ENCODE peak calls at places on chromosome 3, in seven cellular contexts. One of them, this sample, is unnamed.

GRCh38 chr3:33063651-33064051 is 33.3 kb downstream of the GLB1 start:
- DNase-seq in foreskin fibroblast: peak
- DNase-seq in Panc1: no peak
- DNase-seq in tibial artery: no peak
- DNase-seq in MCF 10A: no peak
- DNase-seq in heart right ventricle: no peak
- DNase-seq in CD14-positive monocyte: no peak
- DNase-seq in this sample: no peak

GRCh38 chr3:73349657-73350056 is 275.1 kb downstream of the PDZRN3 start:
- DNase-seq in tibial artery: no peak
- DNase-seq in Panc1: no peak
- DNase-seq in heart right ventricle: peak
- DNase-seq in MCF 10A: no peak
- DNase-seq in CD14-positive monocyte: no peak
- DNase-seq in foreskin fibroblast: no peak
- DNase-seq in this sample: no peak

GRCh38 chr3:8851703-8852102 is 82.3 kb upstream of the OXTR start:
- DNase-seq in Panc1: no peak
- DNase-seq in tibial artery: no peak
- DNase-seq in MCF 10A: peak
- DNase-seq in foreskin fibroblast: peak
- DNase-seq in CD14-positive monocyte: no peak
- DNase-seq in heart right ventricle: no peak
- DNase-seq in this sample: no peak

GRCh38 chr3:106631378-106632083 is 745.7 kb upstream of the CCDC54 start:
- DNase-seq in CD14-positive monocyte: no peak
- DNase-seq in tibial artery: no peak
- DNase-seq in heart right ventricle: no peak
- DNase-seq in foreskin fibroblast: no peak
- DNase-seq in MCF 10A: no peak
- DNase-seq in Panc1: no peak
- DNase-seq in this sample: no peak

GRCh38 chr3:98136631-98137030 is 6.1 kb downstream of the OR5H1 start:
- DNase-seq in heart right ventricle: no peak
- DNase-seq in tibial artery: no peak
- DNase-seq in Panc1: no peak
- DNase-seq in foreskin fibroblast: no peak
- DNase-seq in MCF 10A: no peak
- DNase-seq in CD14-positive monocyte: no peak
- DNase-seq in this sample: no peak

GRCh38 chr3:152100491-152101086 is 168.1 kb upstream of the MBNL1 start:
- DNase-seq in tibial artery: no peak
- DNase-seq in heart right ventricle: no peak
- DNase-seq in Panc1: no peak
- DNase-seq in CD14-positive monocyte: no peak
- DNase-seq in MCF 10A: peak
- DNase-seq in foreskin fibroblast: no peak
- DNase-seq in this sample: no peak

GRCh38 chr3:107957506-107957905 is 133.3 kb downstream of the CD47 start:
- DNase-seq in tibial artery: no peak
- DNase-seq in Panc1: no peak
- DNase-seq in heart right ventricle: no peak
- DNase-seq in CD14-positive monocyte: no peak
- DNase-seq in MCF 10A: no peak
- DNase-seq in foreskin fibroblast: no peak
- DNase-seq in this sample: no peak

GRCh38 chr3:5188419-5189405 is 1.2 kb downstream of the EDEM1 start:
- DNase-seq in MCF 10A: peak
- DNase-seq in heart right ventricle: no peak
- DNase-seq in Panc1: no peak
- DNase-seq in tibial artery: no peak
- DNase-seq in foreskin fibroblast: no peak
- DNase-seq in CD14-positive monocyte: no peak
- DNase-seq in this sample: no peak

GRCh38 chr3:16552757-16553156 is 39.3 kb upstream of the RFTN1 start:
- DNase-seq in Panc1: no peak
- DNase-seq in CD14-positive monocyte: no peak
- DNase-seq in tibial artery: no peak
- DNase-seq in MCF 10A: no peak
- DNase-seq in foreskin fibroblast: no peak
- DNase-seq in heart right ventricle: no peak
- DNase-seq in this sample: no peak

GRCh38 chr3:16548721-16549120 is 35.2 kb upstream of the RFTN1 start:
- DNase-seq in CD14-positive monocyte: no peak
- DNase-seq in tibial artery: no peak
- DNase-seq in MCF 10A: peak
- DNase-seq in heart right ventricle: no peak
- DNase-seq in foreskin fibroblast: peak
- DNase-seq in Panc1: no peak
- DNase-seq in this sample: no peak

GRCh38 chr3:16551342-16551976 is 38.0 kb upstream of the RFTN1 start:
- DNase-seq in CD14-positive monocyte: no peak
- DNase-seq in heart right ventricle: no peak
- DNase-seq in MCF 10A: no peak
- DNase-seq in Panc1: no peak
- DNase-seq in tibial artery: no peak
- DNase-seq in foreskin fibroblast: no peak
- DNase-seq in this sample: no peak

GRCh38 chr3:16550305-16550675 is 36.8 kb upstream of the RFTN1 start:
- DNase-seq in CD14-positive monocyte: no peak
- DNase-seq in foreskin fibroblast: no peak
- DNase-seq in heart right ventricle: no peak
- DNase-seq in tibial artery: no peak
- DNase-seq in MCF 10A: no peak
- DNase-seq in Panc1: no peak
- DNase-seq in this sample: no peak

GRCh38 chr3:16550676-16551341 is 37.3 kb upstream of the RFTN1 start:
- DNase-seq in heart right ventricle: no peak
- DNase-seq in foreskin fibroblast: peak
- DNase-seq in Panc1: peak
- DNase-seq in CD14-positive monocyte: peak
- DNase-seq in MCF 10A: peak
- DNase-seq in tibial artery: no peak
- DNase-seq in this sample: peak
- TF ChIP-seq CTCF in heart right ventricle: peak
- TF ChIP-seq CTCF in foreskin fibroblast: peak
- TF ChIP-seq CTCF in Panc1: peak
- TF ChIP-seq CTCF in CD14-positive monocyte: peak
- TF ChIP-seq CTCF in MCF 10A: peak
- TF ChIP-seq CTCF in tibial artery: peak
- TF ChIP-seq CTCF in this sample: peak

DNA sequence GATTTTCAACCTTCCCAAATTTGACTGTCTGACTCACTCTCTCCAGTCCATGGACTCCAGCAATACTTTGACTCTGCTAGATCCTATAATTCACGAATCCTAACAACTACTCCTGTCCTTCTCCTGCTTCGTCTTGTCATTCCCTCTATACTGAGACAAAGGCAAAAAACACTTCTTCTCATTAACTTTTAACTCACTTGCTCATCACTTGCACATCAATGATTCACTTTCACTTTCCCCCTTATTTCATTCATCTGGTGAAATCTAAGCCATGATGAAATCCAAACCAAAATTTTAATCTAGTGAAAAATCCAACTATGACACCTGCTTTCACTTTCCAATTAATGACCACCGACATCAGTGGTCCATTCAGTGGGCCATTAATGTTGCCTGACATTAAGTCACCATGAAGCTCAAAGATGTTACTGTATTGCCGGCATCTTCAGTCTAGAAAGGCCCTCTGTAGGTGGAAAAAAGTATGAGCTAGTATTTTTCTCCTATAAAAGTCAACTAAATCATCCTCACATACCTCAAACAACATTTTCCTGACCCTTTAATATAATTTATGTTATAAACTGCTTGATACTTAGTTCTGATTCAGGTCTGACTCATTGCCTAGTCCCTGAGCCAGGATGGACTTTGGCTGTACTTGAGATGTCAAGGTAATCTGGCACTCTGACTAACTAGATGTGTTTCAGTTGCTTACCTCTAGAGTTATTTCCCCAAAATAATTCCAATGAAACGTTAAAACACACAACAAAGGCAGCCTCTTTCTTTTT is 158.6 kb downstream of the CNTN6 start:
- DNase-seq in foreskin fibroblast: no peak
- DNase-seq in MCF 10A: peak
- DNase-seq in Panc1: no peak
- DNase-seq in heart right ventricle: no peak
- DNase-seq in tibial artery: no peak
- DNase-seq in CD14-positive monocyte: no peak
- DNase-seq in this sample: no peak
- TF ChIP-seq CTCF in foreskin fibroblast: peak
- TF ChIP-seq CTCF in MCF 10A: peak
- TF ChIP-seq CTCF in Panc1: no peak
- TF ChIP-seq CTCF in heart right ventricle: no peak
- TF ChIP-seq CTCF in tibial artery: no peak
- TF ChIP-seq CTCF in CD14-positive monocyte: no peak
- TF ChIP-seq CTCF in this sample: no peak

DNA sequence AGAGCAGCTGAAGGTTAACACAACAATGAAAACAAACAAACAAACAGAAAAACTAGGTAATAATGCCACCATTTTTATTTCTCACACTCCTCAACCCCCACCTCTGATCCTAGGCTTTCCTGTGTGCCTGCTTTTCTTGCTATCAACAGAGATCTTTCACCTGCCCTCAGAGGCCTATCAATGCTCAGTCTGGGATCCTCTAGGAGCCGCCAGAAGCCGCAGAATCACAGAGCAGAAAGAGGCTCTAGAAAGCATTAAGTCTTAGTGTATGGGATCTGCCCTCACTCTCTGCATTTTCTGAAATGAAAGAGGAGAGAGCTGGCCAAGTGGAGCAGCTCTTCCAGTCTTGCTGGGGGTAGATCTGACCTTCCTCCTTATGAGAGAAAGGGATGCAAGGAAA is 306.8 kb downstream of the TUSC7 start:
- DNase-seq in heart right ventricle: no peak
- DNase-seq in CD14-positive monocyte: no peak
- DNase-seq in MCF 10A: no peak
- DNase-seq in foreskin fibroblast: no peak
- DNase-seq in Panc1: no peak
- DNase-seq in tibial artery: no peak
- DNase-seq in this sample: no peak
- TF ChIP-seq CTCF in heart right ventricle: no peak
- TF ChIP-seq CTCF in CD14-positive monocyte: no peak
- TF ChIP-seq CTCF in MCF 10A: no peak
- TF ChIP-seq CTCF in foreskin fibroblast: peak
- TF ChIP-seq CTCF in Panc1: peak
- TF ChIP-seq CTCF in tibial artery: no peak
- TF ChIP-seq CTCF in this sample: no peak

DNA sequence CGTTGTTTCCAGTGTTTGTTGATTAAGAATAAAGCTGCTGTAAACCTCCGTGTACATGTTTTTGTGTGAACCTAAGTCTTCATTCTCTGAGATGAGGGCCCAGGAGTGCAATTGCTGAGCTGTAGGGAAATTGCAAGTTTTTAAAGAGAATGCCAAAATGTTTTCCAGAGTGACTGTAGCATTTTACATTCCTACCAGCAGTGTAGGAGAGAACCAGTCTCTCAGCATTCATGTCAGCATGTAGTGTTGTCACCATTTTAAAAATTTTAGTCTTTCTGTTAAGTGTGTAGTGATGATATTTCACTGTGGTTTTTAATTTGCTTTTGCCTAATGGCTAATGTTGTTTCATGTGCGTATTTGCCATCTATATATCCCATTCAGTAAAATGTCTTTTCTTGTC is 3.4 kb upstream of the MGLL start:
- DNase-seq in tibial artery: no peak
- DNase-seq in MCF 10A: no peak
- DNase-seq in CD14-positive monocyte: no peak
- DNase-seq in Panc1: no peak
- DNase-seq in foreskin fibroblast: no peak
- DNase-seq in heart right ventricle: no peak
- DNase-seq in this sample: no peak
- TF ChIP-seq CTCF in tibial artery: no peak
- TF ChIP-seq CTCF in MCF 10A: no peak
- TF ChIP-seq CTCF in CD14-positive monocyte: no peak
- TF ChIP-seq CTCF in Panc1: no peak
- TF ChIP-seq CTCF in foreskin fibroblast: peak
- TF ChIP-seq CTCF in heart right ventricle: no peak
- TF ChIP-seq CTCF in this sample: no peak

DNA sequence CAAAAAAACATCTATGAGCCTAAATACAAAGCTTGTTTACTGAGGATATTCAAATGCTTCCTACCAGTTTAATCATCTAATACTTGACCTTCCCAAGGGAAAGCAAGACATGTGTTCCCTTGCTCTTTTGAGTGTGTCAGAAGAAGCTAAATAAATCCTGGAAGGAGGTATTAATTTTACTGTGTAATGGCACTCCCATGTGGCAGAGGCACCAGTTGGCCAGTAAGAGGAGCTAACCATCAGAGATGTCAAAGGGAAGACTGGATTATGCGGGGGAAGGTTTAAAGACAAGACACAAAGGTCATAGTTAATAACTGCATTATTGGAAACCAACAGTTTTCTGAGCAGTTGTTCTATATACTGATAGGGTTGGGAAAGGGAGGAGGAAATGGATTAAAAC is 125.1 kb downstream of the SUCLG2 start:
- DNase-seq in tibial artery: no peak
- DNase-seq in foreskin fibroblast: no peak
- DNase-seq in Panc1: no peak
- DNase-seq in CD14-positive monocyte: no peak
- DNase-seq in heart right ventricle: no peak
- DNase-seq in MCF 10A: no peak
- DNase-seq in this sample: no peak
- TF ChIP-seq CTCF in tibial artery: no peak
- TF ChIP-seq CTCF in foreskin fibroblast: no peak
- TF ChIP-seq CTCF in Panc1: peak
- TF ChIP-seq CTCF in CD14-positive monocyte: no peak
- TF ChIP-seq CTCF in heart right ventricle: no peak
- TF ChIP-seq CTCF in MCF 10A: no peak
- TF ChIP-seq CTCF in this sample: no peak

GRCh38 chr3:132284756-132285619 is 32.2 kb upstream of the ACP3 start:
- DNase-seq in Panc1: no peak
- DNase-seq in heart right ventricle: peak
- DNase-seq in CD14-positive monocyte: no peak
- DNase-seq in tibial artery: no peak
- DNase-seq in foreskin fibroblast: no peak
- DNase-seq in MCF 10A: no peak
- DNase-seq in this sample: no peak
- TF ChIP-seq CTCF in Panc1: peak
- TF ChIP-seq CTCF in heart right ventricle: no peak
- TF ChIP-seq CTCF in CD14-positive monocyte: no peak
- TF ChIP-seq CTCF in tibial artery: no peak
- TF ChIP-seq CTCF in foreskin fibroblast: no peak
- TF ChIP-seq CTCF in MCF 10A: no peak
- TF ChIP-seq CTCF in this sample: no peak

GRCh38 chr3:41095702-41096101 is 103.6 kb upstream of the CTNNB1 start:
- DNase-seq in foreskin fibroblast: no peak
- DNase-seq in Panc1: no peak
- DNase-seq in CD14-positive monocyte: no peak
- DNase-seq in tibial artery: no peak
- DNase-seq in MCF 10A: no peak
- DNase-seq in heart right ventricle: no peak
- DNase-seq in this sample: no peak
- TF ChIP-seq CTCF in foreskin fibroblast: no peak
- TF ChIP-seq CTCF in Panc1: no peak
- TF ChIP-seq CTCF in CD14-positive monocyte: no peak
- TF ChIP-seq CTCF in tibial artery: no peak
- TF ChIP-seq CTCF in MCF 10A: no peak
- TF ChIP-seq CTCF in heart right ventricle: no peak
- TF ChIP-seq CTCF in this sample: no peak

This sample was measured in psoas muscle.